ENCODE peak calls at places on chromosome 4, in seven cellular contexts. R, D, F, V, O, N and T are unnamed samples.

GRCh38 chr4:38310446-38311043 is 350.3 kb downstream of the PTTG2 start:
- DNase-seq in R (peak; percentile 82), O (no peak), D (no peak), N (no peak), V (peak; percentile 94), F (no peak), T (no peak)

GRCh38 chr4:64784125-64784524 is 374.9 kb upstream of the TECRL start:
- DNase-seq in N (peak; percentile 31), R (no peak), V (no peak), F (no peak), D (no peak), O (no peak), T (no peak)

GRCh38 chr4:183360161-183360919 is 38.1 kb upstream of the CLDN24 start:
- DNase-seq in N (no peak), F (peak; percentile 5), V (no peak), O (no peak), R (no peak), D (peak; percentile 27), T (no peak)

GRCh38 chr4:82594466-82594865 is 32.7 kb upstream of the TMEM150C start:
- DNase-seq in O (no peak), N (no peak), R (no peak), F (no peak), V (no peak), D (no peak), T (no peak)

GRCh38 chr4:178081931-178082330 is 639.7 kb upstream of the AGA start:
- DNase-seq in R (no peak), O (no peak), F (no peak), D (no peak), V (no peak), N (no peak), T (no peak)

GRCh38 chr4:43394976-43395375 is 502.5 kb downstream of the GRXCR1 start:
- DNase-seq in N (no peak), O (no peak), V (no peak), F (no peak), R (no peak), D (no peak), T (peak; percentile 6)

GRCh38 chr4:24428850-24429249 is 155.5 kb downstream of the DHX15 start:
- DNase-seq in F (no peak), V (no peak), O (no peak), D (no peak), R (no peak), N (no peak), T (no peak)

GRCh38 chr4:4490041-4490440 is 51.8 kb downstream of the STX18 start:
- DNase-seq in N (no peak), F (no peak), V (no peak), D (no peak), O (no peak), R (no peak), T (no peak)

GRCh38 chr4:1464581-1465171 is 58.4 kb upstream of the NKX1-1 start:
- DNase-seq in O (no peak), D (no peak), F (no peak), V (no peak), N (no peak), R (no peak), T (no peak)

GRCh38 chr4:40887690-40888089 is 137.9 kb downstream of the NSUN7 start:
- DNase-seq in R (no peak), D (peak; percentile 35), F (no peak), V (no peak), N (no peak), O (no peak), T (peak; percentile 19)

GRCh38 chr4:131509521-131509920 is 1639.6 kb upstream of the PCDH10 start:
- DNase-seq in O (no peak), F (no peak), V (no peak), R (no peak), D (no peak), N (no peak), T (no peak)

GRCh38 chr4:39883645-39884044 is 94.1 kb downstream of the PDS5A start:
- DNase-seq in D (no peak), N (no peak), R (no peak), V (no peak), F (no peak), O (no peak), T (no peak)

GRCh38 chr4:7237863-7238262 is 45.5 kb downstream of the SORCS2 start:
- DNase-seq in N (no peak), V (no peak), F (no peak), O (no peak), R (no peak), D (no peak), T (no peak)

GRCh38 chr4:38334791-38335190 is 329.2 kb upstream of the KLF3 start:
- DNase-seq in O (no peak), D (no peak), V (no peak), R (no peak), N (no peak), F (no peak), T (no peak)

GRCh38 chr4:104491396-104491821 is 3.3 kb downstream of the CXXC4 start:
- DNase-seq in D (peak; percentile 21), V (peak; percentile 20), N (peak; percentile 63), F (peak; percentile 37), R (peak; percentile 35), O (peak; percentile 56), T (peak; percentile 28)

GRCh38 chr4:168679397-168680176 is 182.7 kb downstream of the PALLD start:
- DNase-seq in F (no peak), V (no peak), N (no peak), O (no peak), D (peak; percentile 27), R (no peak), T (no peak)

GRCh38 chr4:139973611-139974010 is 180.4 kb downstream of the MAML3 start:
- DNase-seq in F (no peak), N (no peak), O (no peak), V (no peak), D (no peak), R (no peak), T (no peak)

GRCh38 chr4:140691369-140691768 is 64.8 kb downstream of the TBC1D9 start:
- DNase-seq in D (no peak), R (no peak), V (no peak), O (no peak), F (no peak), N (no peak), T (no peak)

GRCh38 chr4:150906987-150907633 is 108.0 kb downstream of the LRBA start:
- DNase-seq in F (no peak), R (no peak), D (no peak), N (no peak), O (no peak), V (no peak), T (no peak)

GRCh38 chr4:7757501-7758443 is 181.9 kb downstream of the AFAP1 start:
- DNase-seq in N (no peak), R (no peak), F (no peak), D (no peak), O (no peak), V (no peak), T (no peak)

GRCh38 chr4:165031436-165032211 is at the start of gene TRIM60:
- DNase-seq in N (no peak), V (no peak), F (no peak), D (no peak), R (no peak), O (no peak), T (no peak)

GRCh38 chr4:180098601-180099000 is 2144.6 kb upstream of the TENM3 start:
- DNase-seq in N (no peak), V (no peak), O (no peak), D (no peak), R (no peak), F (no peak), T (no peak)

GRCh38 chr4:75289843-75290616 is 224.2 kb downstream of the RCHY1 start:
- DNase-seq in R (no peak), V (no peak), O (no peak), N (peak; percentile 82), D (peak; percentile 9), F (peak; percentile 1), T (peak; percentile 29)

GRCh38 chr4:81512945-81513584 is 41.4 kb upstream of the RASGEF1B start:
- DNase-seq in O (peak; percentile 11), R (no peak), V (no peak), D (no peak), N (no peak), F (no peak), T (no peak)

GRCh38 chr4:1365271-1366178 is 18.5 kb downstream of the UVSSA start:
- DNase-seq in F (no peak), R (no peak), V (no peak), D (no peak), N (peak; percentile 88), O (no peak), T (no peak)

GRCh38 chr4:2789801-2790582 is 2.9 kb upstream of the SH3BP2 start:
- DNase-seq in F (no peak), V (no peak), R (no peak), D (no peak), N (peak; percentile 24), O (peak; percentile 20), T (no peak)

GRCh38 chr4:77076889-77077635 is 1.3 kb upstream of the CCNI start:
- DNase-seq in D (no peak), O (no peak), V (peak; percentile 51), N (no peak), R (peak; percentile 2), F (no peak), T (no peak)

GRCh38 chr4:139278956-139279722 is 886 bp downstream of the MGARP start:
- DNase-seq in V (peak; percentile 9), N (no peak), R (no peak), F (no peak), D (no peak), O (peak; percentile 30), T (no peak)

GRCh38 chr4:120829113-120829831 is 93.3 kb downstream of the PRDM5 start:
- DNase-seq in F (no peak), V (no peak), O (no peak), R (no peak), D (no peak), N (peak; percentile 75), T (no peak)